ENCODE peak calls at places on chromosomes 7 and 10, in ten cellular contexts. I, C, S, L, X, J, U, A, T and B are unnamed samples.

GRCh38 chr7:88546808-88547207 is 212.7 kb upstream of the ZNF804B start:
- DNase-seq in I (no peak), C (no peak), S (peak), L (no peak), X (no peak), J (peak), U (no peak), A (no peak), T (no peak), B (peak)

GRCh38 chr10:128463991-128464755 is 337.9 kb upstream of the MKI67 start:
- DNase-seq in I (peak), C (peak), S (no peak), L (no peak), X (peak), J (peak), U (peak), A (peak), T (peak), B (peak)

GRCh38 chr7:155594961-155595366 is 48.6 kb upstream of the CNPY1 start:
- DNase-seq in I (no peak), C (no peak), S (peak), L (no peak), X (peak), J (no peak), U (no peak), A (no peak), T (no peak), B (peak)

GRCh38 chr7:65307651-65308299 is 65.9 kb upstream of the ZNF92 start:
- DNase-seq in I (peak), C (peak), S (peak), L (peak), X (peak), J (peak), U (peak), A (no peak), T (peak), B (peak)

GRCh38 chr10:89115876-89116627 is 91.1 kb downstream of the CH25H start:
- DNase-seq in I (peak), C (no peak), S (no peak), L (no peak), X (no peak), J (peak), U (no peak), A (no peak), T (no peak), B (no peak)

GRCh38 chr7:88224596-88225275 is 4.9 kb upstream of the SRI start:
- DNase-seq in I (peak), C (no peak), S (no peak), L (no peak), X (no peak), J (no peak), U (no peak), A (no peak), T (no peak), B (peak)

GRCh38 chr10:48285710-48286109 is 11.2 kb upstream of the FRMPD2 start:
- DNase-seq in I (no peak), C (no peak), S (no peak), L (no peak), X (no peak), J (no peak), U (no peak), A (no peak), T (no peak), B (no peak)

GRCh38 chr10:103177123-103177522 is 15.9 kb downstream of the NT5C2 start:
- DNase-seq in I (no peak), C (no peak), S (no peak), L (no peak), X (no peak), J (no peak), U (no peak), A (no peak), T (no peak), B (no peak)

GRCh38 chr7:867001-867405 is 9.4 kb upstream of the GET4 start:
- DNase-seq in I (peak), C (no peak), S (no peak), L (peak), X (peak), J (no peak), U (peak), A (peak), T (peak), B (no peak)

GRCh38 chr7:40944981-40945585 is 757.8 kb downstream of the INHBA start:
- DNase-seq in I (no peak), C (no peak), S (no peak), L (no peak), X (no peak), J (no peak), U (no peak), A (no peak), T (no peak), B (no peak)

GRCh38 chr10:127293640-127294039 is 97.2 kb upstream of the INSYN2A start:
- DNase-seq in I (no peak), C (no peak), S (no peak), L (no peak), X (no peak), J (no peak), U (no peak), A (no peak), T (no peak), B (no peak)

GRCh38 chr7:41578700-41579099 is 124.2 kb downstream of the INHBA start:
- DNase-seq in I (no peak), C (no peak), S (no peak), L (no peak), X (no peak), J (no peak), U (no peak), A (no peak), T (no peak), B (no peak)

GRCh38 chr10:130401860-130402765 is 265.9 kb downstream of the GLRX3 start:
- DNase-seq in I (no peak), C (no peak), S (no peak), L (no peak), X (peak), J (no peak), U (no peak), A (no peak), T (no peak), B (no peak)

GRCh38 chr10:3972460-3973366 is 187.7 kb upstream of the KLF6 start:
- DNase-seq in I (no peak), C (no peak), S (no peak), L (no peak), X (no peak), J (no peak), U (no peak), A (no peak), T (no peak), B (no peak)

GRCh38 chr7:43260980-43261878 is 148.8 kb downstream of the HECW1 start:
- DNase-seq in I (peak), C (peak), S (peak), L (peak), X (peak), J (peak), U (peak), A (peak), T (peak), B (peak)

GRCh38 chr10:128896183-128896805 is 570.7 kb upstream of the MGMT start:
- DNase-seq in I (no peak), C (no peak), S (no peak), L (no peak), X (no peak), J (no peak), U (no peak), A (no peak), T (peak), B (no peak)

GRCh38 chr7:16668978-16669377 is 23.0 kb downstream of the BZW2 start:
- DNase-seq in I (no peak), C (no peak), S (no peak), L (no peak), X (no peak), J (no peak), U (no peak), A (no peak), T (no peak), B (no peak)

GRCh38 chr7:131845573-131846337 is 289.3 kb upstream of the PODXL start:
- DNase-seq in I (no peak), C (no peak), S (peak), L (no peak), X (no peak), J (no peak), U (no peak), A (no peak), T (no peak), B (no peak)

GRCh38 chr10:31574566-31574965 is 255.6 kb downstream of the ZEB1 start:
- DNase-seq in I (no peak), C (no peak), S (no peak), L (no peak), X (no peak), J (no peak), U (no peak), A (no peak), T (no peak), B (no peak)

GRCh38 chr10:103709341-103709920 is 145.9 kb downstream of the SH3PXD2A start:
- DNase-seq in I (peak), C (no peak), S (no peak), L (no peak), X (no peak), J (peak), U (no peak), A (no peak), T (no peak), B (no peak)

GRCh38 chr7:50978633-50979215 is 196.0 kb upstream of the GRB10 start:
- DNase-seq in I (no peak), C (no peak), S (no peak), L (no peak), X (no peak), J (no peak), U (no peak), A (no peak), T (no peak), B (no peak)

GRCh38 chr7:24052572-24053223 is 231.3 kb upstream of the NPY start:
- DNase-seq in I (peak), C (no peak), S (no peak), L (no peak), X (no peak), J (peak), U (no peak), A (no peak), T (no peak), B (no peak)

GRCh38 chr7:24057243-24057642 is 226.7 kb upstream of the NPY start:
- DNase-seq in I (no peak), C (no peak), S (no peak), L (no peak), X (no peak), J (peak), U (no peak), A (no peak), T (no peak), B (no peak)

GRCh38 chr7:24051651-24052050 is 232.3 kb upstream of the NPY start:
- DNase-seq in I (no peak), C (no peak), S (no peak), L (no peak), X (no peak), J (no peak), U (no peak), A (no peak), T (no peak), B (no peak)

GRCh38 chr7:24050991-24051529 is 232.9 kb upstream of the NPY start:
- DNase-seq in I (no peak), C (no peak), S (no peak), L (no peak), X (no peak), J (no peak), U (no peak), A (no peak), T (no peak), B (no peak)

DNA sequence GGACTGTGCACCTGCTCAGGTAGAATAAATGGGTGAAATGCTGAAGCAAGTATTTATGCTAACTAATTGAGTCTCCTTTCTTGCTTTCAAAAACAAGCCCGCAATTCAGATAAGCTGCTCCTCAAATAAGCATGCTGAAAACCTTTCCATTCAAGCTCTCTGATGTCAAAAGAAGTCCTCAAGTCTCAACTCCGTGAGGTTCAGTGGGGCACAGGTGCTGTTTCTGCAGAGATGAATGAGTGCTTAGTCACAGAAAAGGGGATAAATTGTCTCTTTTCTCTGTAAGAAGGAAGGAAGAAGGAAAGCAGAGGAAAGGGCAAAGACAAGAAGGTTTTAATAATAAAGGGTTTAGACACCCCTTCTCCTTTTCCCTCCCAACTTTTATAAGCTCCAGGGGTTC is 229.8 kb upstream of the NPY start:
- DNase-seq in I (no peak), C (no peak), S (no peak), L (no peak), X (no peak), J (no peak), U (no peak), A (no peak), T (no peak), B (no peak)
- TF ChIP-seq POLR2A in I (no peak), C (no peak), S (no peak), L (no peak), X (no peak), J (no peak), U (no peak), A (no peak), T (no peak), B (no peak)

GRCh38 chr10:80133221-80133620 is 691 bp downstream of the PLAC9 start:
- DNase-seq in I (no peak), C (no peak), S (no peak), L (no peak), X (peak), J (no peak), U (no peak), A (no peak), T (peak), B (no peak)
- TF ChIP-seq POLR2A in I (no peak), C (no peak), S (no peak), L (no peak), X (no peak), J (no peak), U (no peak), A (no peak), T (no peak), B (no peak)

DNA sequence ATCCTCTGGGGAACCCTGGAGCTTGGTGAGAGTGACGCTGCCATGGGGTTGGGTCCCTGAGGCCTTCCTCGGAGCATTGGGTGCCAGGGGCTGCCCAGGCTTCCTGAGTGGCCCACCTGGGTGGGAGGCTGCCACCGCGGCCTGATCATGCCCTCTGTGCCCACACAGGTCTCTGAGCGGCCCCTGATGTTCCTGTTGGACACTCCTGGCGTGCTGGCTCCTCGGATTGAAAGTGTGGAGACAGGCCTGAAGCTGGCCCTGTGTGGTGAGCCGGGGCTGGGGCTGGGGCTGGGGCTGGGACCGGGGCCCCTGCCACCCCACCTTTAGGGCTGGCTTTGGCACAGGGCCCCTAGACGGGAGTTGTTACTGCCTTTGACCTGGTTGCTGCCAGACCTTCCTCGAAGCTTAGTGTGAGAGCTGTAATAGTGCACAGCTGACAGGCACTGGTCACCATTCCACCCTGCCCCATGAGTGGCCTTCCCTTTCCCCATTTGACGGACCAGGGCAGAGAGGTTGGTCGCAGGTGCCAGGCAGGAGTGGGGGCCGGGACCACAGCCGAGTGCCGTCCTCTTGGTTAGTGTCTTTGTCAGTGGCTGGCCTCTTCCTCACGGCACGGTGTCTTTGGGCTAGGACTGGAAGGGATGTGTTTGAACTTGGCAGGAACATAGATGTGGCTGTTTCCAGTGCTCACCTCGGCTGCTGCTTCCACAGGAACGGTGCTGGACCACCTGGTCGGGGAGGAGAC is 8.2 kb downstream of the MTG1 start:
- DNase-seq in I (no peak), C (no peak), S (no peak), L (no peak), X (peak), J (no peak), U (no peak), A (peak), T (no peak), B (no peak)
- TF ChIP-seq POLR2A in I (no peak), C (no peak), S (no peak), L (no peak), X (no peak), J (no peak), U (no peak), A (no peak), T (no peak), B (no peak)

DNA sequence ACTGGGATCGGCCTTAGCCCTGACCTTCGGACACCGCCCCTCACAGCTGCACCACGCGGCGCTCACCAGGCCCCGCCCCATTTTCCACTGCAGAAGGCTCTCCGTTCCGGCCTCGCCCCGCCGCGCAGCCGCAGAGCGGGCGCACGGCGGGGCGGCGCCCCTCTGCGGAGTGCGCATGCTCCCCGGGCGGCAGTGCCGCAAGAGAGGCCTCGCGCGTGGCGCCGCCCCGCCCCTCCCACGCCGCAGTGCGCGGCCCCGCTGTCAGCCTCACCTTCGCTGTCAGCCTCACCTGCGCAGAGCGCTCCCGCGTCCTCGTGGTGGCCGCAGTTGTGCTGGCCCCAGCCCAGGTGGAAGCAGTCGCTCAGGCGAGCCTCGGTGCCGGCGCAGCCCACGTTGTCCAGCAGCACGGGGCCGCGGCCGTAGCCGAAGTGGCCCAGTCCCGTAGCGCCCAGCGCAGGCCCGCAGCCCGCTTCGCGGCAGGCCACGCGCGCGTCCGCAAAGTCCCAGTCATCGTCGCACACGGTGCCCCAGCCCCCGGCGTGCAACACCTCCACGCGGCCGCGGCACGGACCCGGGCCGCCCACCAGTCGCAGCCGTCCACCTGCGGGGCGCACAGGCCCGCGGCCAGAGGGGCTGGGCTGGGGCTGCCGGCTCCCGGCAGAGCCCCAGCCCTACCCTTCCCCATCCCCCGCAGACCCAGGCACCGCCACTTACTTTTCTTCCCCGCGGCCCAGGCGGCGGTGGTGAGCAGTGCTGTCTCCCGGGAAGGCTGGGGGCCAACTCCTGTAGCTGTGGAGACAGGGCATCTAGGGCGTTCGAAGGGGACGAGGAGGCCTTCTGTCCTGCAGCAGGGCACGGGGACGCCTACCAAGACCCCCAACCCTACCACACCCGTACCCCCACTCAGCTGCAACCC is 16.1 kb downstream of the SSC4D start:
- DNase-seq in I (peak), C (peak), S (peak), L (peak), X (peak), J (peak), U (peak), A (peak), T (peak), B (peak)
- TF ChIP-seq POLR2A in I (no peak), C (peak), S (peak), L (peak), X (peak), J (peak), U (peak), A (no peak), T (peak), B (peak)